ENCODE peak calls at places on chromosomes 6 and 20, in five cellular contexts. N is bronchial epithelial cell; J is activated T-cell treated with anti-CD3 and anti-CD28 coated beads, Interleukin-2, amount 50 U/mL, for 4 hours; U is CD8-positive, alpha-beta T cell; X is nucleus accumbens. G is an unnamed sample.
A peak's percentile ranks its signal among the peaks of the same experiment; 100 is the strongest.

GRCh38 chr20:57761413-57761734 is 51.6 kb upstream of the PMEPA1 start:
- DNase-seq in N (no peak), J (no peak), U (no peak), X (no peak), G (no peak)

GRCh38 chr6:73854998-73855718 is 159.2 kb downstream of the CD109 start:
- DNase-seq in N (peak; percentile 58), J (no peak), U (no peak), X (no peak), G (no peak)

GRCh38 chr6:116111552-116112528 is 11.2 kb downstream of the NT5DC1 start:
- DNase-seq in N (peak; percentile 59), J (no peak), U (no peak), X (no peak), G (no peak)

GRCh38 chr6:105364243-105364642 is 38.6 kb downstream of the PREP start:
- DNase-seq in N (peak; percentile 88), J (no peak), U (no peak), X (no peak), G (no peak)

GRCh38 chr20:50303573-50304500 is 113.2 kb downstream of the CEBPB start:
- DNase-seq in N (peak; percentile 29), J (no peak), U (no peak), X (no peak), G (no peak)

GRCh38 chr6:35164277-35164676 is 23.1 kb upstream of the TCP11 start:
- DNase-seq in N (no peak), J (no peak), U (no peak), X (no peak), G (no peak)

GRCh38 chr20:37421988-37422387 is 76.0 kb downstream of the SRC start:
- DNase-seq in N (no peak), J (no peak), U (no peak), X (no peak), G (peak; percentile 36)

GRCh38 chr6:87074051-87074711 is 20.7 kb downstream of the CGA start:
- DNase-seq in N (no peak), J (no peak), U (no peak), X (no peak), G (peak; percentile 1)

GRCh38 chr6:30319146-30319835 is 7.4 kb upstream of the TRIM39 start:
- DNase-seq in N (no peak), J (no peak), U (no peak), X (no peak), G (no peak)

G was measured in hippocampal formation.